ENCODE peak calls at places on chromosomes 1 and 21, in four cellular contexts. S is AG04450, Z is IMR-90, A is transverse colon. L is an unnamed sample.
A peak's percentile ranks its signal among the peaks of the same experiment; 100 is the strongest.

GRCh38 chr1:242454262-242455051 is 70.0 kb downstream of the PLD5 start:
- DNase-seq in S (no peak), Z (peak; percentile 7), A (no peak), L (peak; percentile 24)

GRCh38 chr1:100034465-100034864 is 64.7 kb downstream of the SLC35A3 start:
- DNase-seq in S (peak; percentile 11), Z (peak; percentile 38), A (no peak), L (no peak)

GRCh38 chr1:165434264-165434663 is 10.7 kb downstream of the RXRG start:
- DNase-seq in S (no peak), Z (no peak), A (no peak), L (no peak)

GRCh38 chr1:46717654-46718053 is 1.3 kb downstream of the EFCAB14 start:
- DNase-seq in S (no peak), Z (no peak), A (no peak), L (no peak)

GRCh38 chr1:12152106-12152891 is 14.5 kb upstream of the TNFRSF1B start:
- DNase-seq in S (no peak), Z (no peak), A (no peak), L (no peak)

GRCh38 chr1:226733876-226734414 is 5.1 kb downstream of the ITPKB start:
- DNase-seq in S (no peak), Z (peak; percentile 41), A (no peak), L (no peak)

GRCh38 chr1:37477198-37477931 is 3.0 kb downstream of the ZC3H12A start:
- DNase-seq in S (no peak), Z (peak; percentile 78), A (peak; percentile 87), L (no peak)

GRCh38 chr1:228277491-228278431 is 69.9 kb downstream of the OBSCN start:
- DNase-seq in S (no peak), Z (no peak), A (no peak), L (no peak)

GRCh38 chr1:234956821-234957329 is 171.8 kb downstream of the TOMM20 start:
- DNase-seq in S (no peak), Z (no peak), A (no peak), L (no peak)

GRCh38 chr1:87956072-87956471 is 627.4 kb downstream of the LMO4 start:
- DNase-seq in S (peak; percentile 92), Z (peak; percentile 98), A (no peak), L (peak; percentile 96)

GRCh38 chr21:28633803-28634572 is 358.7 kb downstream of the LTN1 start:
- DNase-seq in S (no peak), Z (peak; percentile 95), A (no peak), L (no peak)

GRCh38 chr1:208179303-208179702 is 64.9 kb downstream of the PLXNA2 start:
- DNase-seq in S (no peak), Z (no peak), A (peak; percentile 55), L (no peak)

GRCh38 chr1:29532741-29533140 is 296.4 kb downstream of the PTPRU start:
- DNase-seq in S (no peak), Z (no peak), A (no peak), L (no peak)

GRCh38 chr1:180206581-180206980 is 23.5 kb upstream of the LHX4 start:
- DNase-seq in S (no peak), Z (no peak), A (no peak), L (no peak)

GRCh38 chr21:45912611-45913415 is 68.8 kb upstream of the COL6A1 start:
- DNase-seq in S (no peak), Z (no peak), A (no peak), L (no peak)

GRCh38 chr1:77228836-77229235 is 9.6 kb upstream of the PIGK start:
- DNase-seq in S (no peak), Z (no peak), A (no peak), L (no peak)

GRCh38 chr1:100683448-100684349 is 35.8 kb upstream of the VCAM1 start:
- DNase-seq in S (no peak), Z (no peak), A (no peak), L (no peak)

GRCh38 chr1:90313756-90314155 is 318.8 kb downstream of the ZNF326 start:
- DNase-seq in S (no peak), Z (no peak), A (no peak), L (peak; percentile 53)

GRCh38 chr1:185704181-185704580 is 30.0 kb upstream of the HMCN1 start:
- DNase-seq in S (no peak), Z (no peak), A (no peak), L (no peak)

GRCh38 chr21:34817821-34818662 is 149.2 kb downstream of the CLIC6 start:
- DNase-seq in S (no peak), Z (no peak), A (no peak), L (no peak)

DNA sequence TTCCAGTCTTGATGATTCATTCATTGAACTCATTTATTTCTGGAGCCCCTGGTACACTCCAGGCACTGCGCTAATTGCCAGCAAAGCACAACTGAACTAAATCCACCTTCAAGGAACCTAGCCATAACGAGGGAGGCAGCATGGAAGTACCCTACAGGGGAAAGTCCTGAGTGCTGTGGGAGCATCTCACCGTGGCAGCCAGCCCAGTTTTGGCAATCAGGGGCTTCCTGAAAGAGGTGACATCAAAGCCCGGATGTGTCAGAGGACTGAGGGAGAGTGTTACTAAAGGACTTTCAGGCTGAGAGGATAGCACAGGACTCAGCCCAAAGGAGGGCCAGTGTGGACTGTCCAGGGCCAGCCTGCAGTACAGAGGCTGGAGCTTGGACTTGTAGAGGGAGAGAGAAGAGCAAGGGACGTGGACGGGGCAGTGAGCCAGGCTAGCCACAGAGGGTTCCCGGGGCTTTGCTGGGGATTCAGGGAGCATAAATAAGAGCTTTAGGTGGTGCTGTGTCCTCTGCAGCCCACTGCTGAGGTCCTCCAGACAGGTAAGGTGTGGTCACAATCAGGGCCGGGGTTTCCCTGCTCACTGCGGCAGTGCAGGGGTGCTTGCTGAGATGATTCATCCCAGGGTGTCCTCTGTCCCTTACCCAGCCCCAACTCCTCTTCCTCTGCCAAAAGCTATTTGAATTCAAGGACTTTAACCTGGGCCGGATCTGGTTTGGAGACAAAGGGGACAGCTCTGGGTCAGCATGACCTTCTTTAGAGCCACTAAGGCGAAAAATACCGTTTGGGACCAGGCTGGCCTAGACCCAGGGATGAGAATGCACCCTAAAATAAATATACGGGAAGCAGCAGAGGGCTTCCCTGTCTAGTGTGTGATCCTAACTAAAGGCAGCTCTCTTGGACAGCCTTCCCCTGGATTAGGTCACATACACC is 128.3 kb downstream of the EDEM3 start:
- DNase-seq in S (no peak), Z (no peak), A (peak; percentile 21), L (no peak)
- H3K4me3 ChIP-seq in S (no peak overlapping the region), Z (no peak overlapping the region), A (no peak overlapping the region), L (no peak overlapping the region)

GRCh38 chr1:176122282-176122681 is 84.8 kb downstream of the COP1 start:
- DNase-seq in S (no peak), Z (no peak), A (no peak), L (no peak)

GRCh38 chr1:176118985-176119384 is 88.1 kb downstream of the COP1 start:
- DNase-seq in S (peak; percentile 24), Z (peak; percentile 73), A (no peak), L (no peak)

DNA sequence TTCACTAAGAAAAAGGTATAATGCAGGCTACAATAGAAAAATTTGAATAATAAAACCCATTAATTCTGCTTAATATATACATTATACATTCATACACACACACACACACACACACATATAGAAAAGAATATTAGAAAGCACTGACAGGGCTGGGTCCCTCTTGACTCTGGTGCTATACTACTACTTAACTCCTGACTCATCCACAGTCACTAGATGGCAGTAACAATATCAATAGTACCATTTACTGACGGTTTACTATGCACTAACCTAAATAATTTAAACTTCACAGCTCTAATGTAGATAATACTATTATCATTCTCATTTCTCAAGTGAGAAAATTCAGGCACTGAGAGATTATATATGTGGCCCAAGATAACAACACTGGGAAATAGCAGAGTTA is 87.5 kb downstream of the COP1 start:
- DNase-seq in S (no peak), Z (peak; percentile 30), A (no peak), L (no peak)
- TF ChIP-seq CTCF in S (peak; percentile 23), Z (peak; percentile 16), A (no peak), L (peak; percentile 18)

GRCh38 chr1:6181347-6181770 is 1.2 kb upstream of the CHD5 start:
- DNase-seq in S (no peak), Z (no peak), A (no peak), L (no peak)
- H3K4me3 ChIP-seq in S (no peak overlapping the region), Z (no peak overlapping the region), A (no peak overlapping the region), L (no peak overlapping the region)

GRCh38 chr1:95953005-95953404 is 719.0 kb downstream of the RWDD3 start:
- DNase-seq in S (no peak), Z (peak; percentile 1), A (no peak), L (no peak)
- TF ChIP-seq CTCF in S (no peak), Z (peak; percentile 10), A (peak; percentile 15), L (no peak)

GRCh38 chr1:247518613-247518891 is 17.7 kb downstream of the OR2C3 start:
- DNase-seq in S (no peak), Z (no peak), A (no peak), L (no peak)

DNA sequence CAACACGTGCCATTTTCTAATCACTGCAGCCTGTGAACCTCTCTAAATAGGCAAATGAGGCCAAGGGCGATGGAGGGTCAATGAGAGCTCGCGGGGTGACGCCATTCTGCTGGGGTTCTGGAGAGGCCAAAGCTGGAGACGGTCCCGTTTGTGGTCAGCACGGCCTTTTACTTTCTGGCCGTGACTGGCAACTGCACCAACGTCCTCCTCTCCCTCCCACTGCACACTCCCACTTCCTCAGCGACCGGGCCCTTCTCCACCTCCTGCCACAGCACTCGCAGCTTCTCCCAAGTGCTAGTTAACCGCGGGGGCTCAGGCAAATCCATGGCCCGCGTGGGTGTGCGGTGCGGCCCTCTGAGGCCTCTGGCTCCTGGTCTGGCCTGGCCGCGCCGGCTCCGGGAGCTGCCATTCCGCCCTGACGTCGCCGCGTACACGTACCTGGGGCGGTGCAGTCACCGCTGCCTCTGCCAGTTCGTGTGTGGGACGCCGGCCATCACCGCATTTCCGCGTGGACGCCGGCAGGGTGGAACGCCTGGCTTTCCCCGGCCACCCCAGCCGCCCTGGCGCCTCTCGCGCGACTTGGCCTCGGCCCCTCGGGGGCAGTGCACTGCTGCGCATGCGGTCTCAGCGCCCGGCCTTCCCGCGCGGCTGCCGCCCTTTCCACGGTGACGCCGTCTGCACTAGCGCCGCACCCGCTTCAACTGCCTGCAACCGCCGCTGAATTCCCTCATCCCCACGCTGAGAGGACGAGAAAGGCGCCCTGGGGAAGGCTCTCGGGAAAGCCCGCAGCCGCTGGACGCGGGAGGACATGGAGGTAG is 18.2 kb downstream of the OR2C3 start:
- DNase-seq in S (no peak), Z (no peak), A (no peak), L (no peak)
- H3K4me3 ChIP-seq in S (no peak overlapping the region), Z (no peak overlapping the region), A (no peak overlapping the region), L (no peak overlapping the region)